ENCODE peak calls at places on chromosomes 7 and 10, in five cellular contexts. T is GM12891, U is GM12878, C is HepG2, Q is H1. N is an unnamed sample.

GRCh38 chr10:4754143-4754542 is 71.9 kb upstream of the AKR1E2 start:
- DNase-seq in Q (no peak), U (no peak), T (no peak), C (no peak), N (no peak)

GRCh38 chr7:818031-818699 is 14.1 kb upstream of the SUN1 start:
- DNase-seq in T (no peak), U (no peak), Q (no peak), C (peak; percentile 48), N (no peak)

GRCh38 chr10:15990523-15991129 is 130.3 kb upstream of the MINDY3 start:
- DNase-seq in C (no peak), T (no peak), Q (no peak), U (no peak), N (no peak)

GRCh38 chr10:1232164-1232911 is 176.2 kb downstream of the WDR37 start:
- DNase-seq in T (no peak), U (no peak), C (no peak), Q (no peak), N (no peak)

GRCh38 chr7:1271046-1271445 is 38.4 kb downstream of the UNCX start:
- DNase-seq in T (no peak), Q (no peak), U (no peak), C (no peak), N (no peak)

GRCh38 chr10:47164126-47164799 is 135.7 kb upstream of the GDF10 start:
- DNase-seq in Q (no peak), C (no peak), T (no peak), U (no peak), N (no peak)

GRCh38 chr7:5425507-5426225 is 2.0 kb upstream of the TNRC18 start:
- DNase-seq in U (no peak), C (peak; percentile 88), Q (no peak), T (no peak), N (no peak)

GRCh38 chr7:73844848-73845460 is 2.6 kb upstream of the METTL27 start:
- DNase-seq in U (no peak), Q (no peak), T (no peak), C (no peak), N (no peak)

GRCh38 chr7:157347217-157347904 is 10.6 kb downstream of the DNAJB6 start:
- DNase-seq in Q (no peak), T (no peak), U (no peak), C (no peak), N (no peak)

GRCh38 chr10:132311338-132311939 is 3.7 kb upstream of the STK32C start:
- DNase-seq in U (no peak), C (peak; percentile 74), Q (no peak), T (no peak), N (no peak)

GRCh38 chr10:132591166-132591971 is 53.8 kb downstream of the INPP5A start:
- DNase-seq in U (no peak), C (peak; percentile 87), T (no peak), Q (peak; percentile 38), N (no peak)

GRCh38 chr7:128453836-128454804 is 1.6 kb upstream of the HILPDA start:
- DNase-seq in U (no peak), C (no peak), T (no peak), Q (no peak), N (no peak)

GRCh38 chr7:99013266-99014112 is 130.4 kb downstream of the SMURF1 start:
- DNase-seq in Q (no peak), T (no peak), U (no peak), C (no peak), N (no peak)

GRCh38 chr10:99850041-99850766 is 67.8 kb downstream of the ABCC2 start:
- DNase-seq in U (no peak), Q (no peak), T (no peak), C (no peak), N (no peak)

GRCh38 chr7:80984619-80985018 is 65.8 kb upstream of the SEMA3C start:
- DNase-seq in U (no peak), C (no peak), Q (no peak), T (no peak), N (no peak)

GRCh38 chr10:112271982-112272381 is 11.2 kb upstream of the TECTB start:
- DNase-seq in C (no peak), U (no peak), T (no peak), Q (no peak), N (no peak)

GRCh38 chr7:87627634-87627994 is 584 bp upstream of the RUNDC3B start:
- DNase-seq in C (no peak), U (no peak), T (no peak), Q (no peak), N (no peak)

GRCh38 chr7:116955801-116956514 is 2.7 kb downstream of the ST7 start:
- DNase-seq in C (no peak), Q (no peak), U (peak; percentile 92), T (no peak), N (no peak)

GRCh38 chr7:116954443-116954838 is 1.1 kb downstream of the ST7 start:
- DNase-seq in U (no peak), T (no peak), Q (no peak), C (no peak), N (no peak)

GRCh38 chr7:116955340-116955739 is 2.0 kb downstream of the ST7 start:
- DNase-seq in C (no peak), Q (no peak), U (no peak), T (no peak), N (no peak)

GRCh38 chr7:116957874-116958273 is 4.6 kb downstream of the ST7 start:
- DNase-seq in T (no peak), Q (no peak), U (no peak), C (no peak), N (no peak)

DNA sequence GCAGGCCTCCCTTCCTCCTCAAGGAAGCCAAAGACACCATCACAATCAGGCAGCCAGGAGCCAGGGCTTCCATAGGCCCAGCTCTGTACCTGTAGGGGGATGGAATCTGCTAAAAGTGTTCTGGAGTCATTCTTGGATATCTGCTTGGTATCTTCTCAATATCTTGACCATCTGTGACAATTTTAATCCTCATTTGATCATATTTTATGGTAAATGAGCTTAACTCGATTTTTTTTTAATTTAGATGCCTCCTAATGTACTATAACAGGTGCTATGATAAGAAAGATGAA is 3.2 kb downstream of the ST7 start:
- DNase-seq in Q (no peak), T (no peak), U (no peak), C (no peak), N (no peak)
- TF ChIP-seq TAF1 in Q (no peak), T (no peak), U (no peak), C (no peak), N (no peak)

DNA sequence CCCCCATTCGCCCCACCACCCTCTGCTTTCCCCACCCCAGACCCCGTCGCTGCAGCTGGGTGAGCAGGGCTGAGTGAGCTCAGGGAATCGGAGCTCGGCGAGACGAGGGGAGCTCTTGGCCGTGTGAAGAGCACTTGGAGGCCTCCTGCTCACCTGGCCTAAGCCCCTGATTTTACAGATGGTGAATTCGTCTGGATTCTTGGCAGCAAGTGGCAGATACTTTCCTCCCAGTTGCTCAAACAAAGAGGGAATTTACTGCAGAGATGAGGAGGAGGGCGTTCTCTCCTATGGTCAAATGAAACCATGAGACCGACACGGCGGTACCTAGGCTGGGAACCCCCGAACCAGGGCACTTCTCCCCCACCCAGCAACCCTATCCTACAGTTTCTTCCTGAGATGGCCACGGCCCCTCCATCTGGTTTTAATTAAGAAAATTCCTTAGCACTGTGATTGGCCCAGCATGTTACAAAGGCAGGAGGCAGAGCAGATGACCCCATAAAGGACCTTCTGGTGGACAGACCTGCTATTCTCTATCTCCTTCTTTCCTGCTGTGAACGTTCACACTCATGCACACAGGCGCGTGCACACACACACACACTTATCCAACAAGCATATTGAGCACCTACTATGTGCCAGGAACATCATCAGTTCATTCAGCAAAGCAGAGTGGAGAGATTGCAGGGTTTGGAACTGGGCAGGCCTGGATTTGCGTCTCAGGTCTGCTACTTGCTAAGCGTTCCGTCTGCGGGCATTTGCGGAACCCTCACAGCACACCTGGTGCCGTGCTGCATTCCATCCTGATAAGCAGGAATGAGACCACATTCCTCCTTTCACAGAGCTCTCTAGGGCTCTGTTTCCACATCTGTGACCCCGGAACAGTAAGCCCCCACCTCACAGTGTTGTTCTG is 129.4 kb downstream of the RGS10 start:
- DNase-seq in Q (no peak), U (no peak), C (peak; percentile 34), T (no peak), N (no peak)
- TF ChIP-seq POLR2A in Q (no peak), U (no peak), C (no peak), T (no peak), N (no peak)

DNA sequence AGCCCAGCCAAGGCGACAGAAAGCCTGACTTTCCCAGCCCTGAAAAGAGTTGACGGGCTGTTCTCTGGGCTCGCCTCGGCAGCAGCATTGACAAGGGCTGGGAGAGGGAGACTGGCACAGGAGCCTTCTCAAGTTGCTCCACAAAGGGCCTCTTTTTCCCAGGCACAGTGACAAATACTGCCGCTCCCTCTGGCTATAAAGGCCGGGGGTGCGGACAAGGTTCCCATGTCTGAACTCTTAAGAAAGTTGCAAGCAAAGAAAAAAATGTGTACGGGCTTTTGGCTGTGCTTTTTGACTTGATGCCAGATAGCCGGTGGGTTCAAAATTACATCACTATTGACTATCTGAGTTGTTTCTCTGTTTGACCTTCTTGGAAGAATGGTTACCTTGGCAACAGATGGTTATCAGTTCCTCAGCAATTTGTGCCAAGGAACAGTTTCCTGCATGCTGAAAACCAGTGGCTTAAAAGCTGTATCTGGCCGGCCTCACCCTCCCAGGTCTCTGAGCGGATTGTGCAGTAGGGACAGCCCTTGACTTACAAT is 115.9 kb upstream of the EEPD1 start:
- DNase-seq in C (no peak), U (no peak), T (no peak), Q (no peak), N (no peak)
- TF ChIP-seq TAF1 in C (no peak), U (no peak), T (no peak), Q (no peak), N (no peak)

GRCh38 chr7:101217388-101218235 is at the start of the genes PLOD3 and ZNHIT1:
- DNase-seq in T (peak; percentile 97), C (peak; percentile 98), Q (peak; percentile 83), U (peak; percentile 96), N (peak; percentile 94)
- TF ChIP-seq POLR2A in T (peak; percentile 39), C (peak; percentile 46), Q (peak; percentile 57), U (peak; percentile 59), N (no peak)

GRCh38 chr10:66366163-66366562 is 559.7 kb upstream of the LRRTM3 start:
- DNase-seq in Q (no peak), C (no peak), U (no peak), T (no peak), N (no peak)
- TF ChIP-seq TAF1 in Q (no peak), C (no peak), U (no peak), T (no peak), N (no peak)

GRCh38 chr7:130901209-130901783 is 167.3 kb upstream of the KLF14 start:
- DNase-seq in T (no peak), U (no peak), Q (no peak), C (no peak), N (no peak)
- TF ChIP-seq POLR2A in T (no peak), U (peak; percentile 46), Q (no peak), C (no peak), N (no peak)

N was measured in GM12892.